ENCODE peak calls at places on chromosomes 6 and 20, in seven cellular contexts. One of them, this sample, is unnamed. For H3K4me1, the result is how much of the 10 kb centered on the place peaks cover.

GRCh38 chr6:100346828-100347227 is 117.9 kb downstream of the SIM1 start:
- DNase-seq in pancreas: no peak
- DNase-seq in HCT116: no peak
- DNase-seq in transverse colon: no peak
- DNase-seq in heart left ventricle: no peak
- DNase-seq in mucosa of descending colon: no peak
- DNase-seq in suprapubic skin: no peak
- DNase-seq in this sample: no peak

GRCh38 chr20:50305636-50306477 is 115.2 kb downstream of the CEBPB start:
- DNase-seq in pancreas: no peak
- DNase-seq in HCT116: no peak
- DNase-seq in transverse colon: peak
- DNase-seq in heart left ventricle: no peak
- DNase-seq in mucosa of descending colon: peak
- DNase-seq in suprapubic skin: no peak
- DNase-seq in this sample: no peak

GRCh38 chr6:1215023-1215422 is 96.9 kb upstream of the FOXQ1 start:
- DNase-seq in pancreas: no peak
- DNase-seq in HCT116: no peak
- DNase-seq in transverse colon: no peak
- DNase-seq in heart left ventricle: no peak
- DNase-seq in mucosa of descending colon: no peak
- DNase-seq in suprapubic skin: no peak
- DNase-seq in this sample: no peak

GRCh38 chr20:49685809-49686208 is 27.9 kb downstream of the B4GALT5 start:
- DNase-seq in pancreas: no peak
- DNase-seq in HCT116: no peak
- DNase-seq in transverse colon: no peak
- DNase-seq in heart left ventricle: no peak
- DNase-seq in mucosa of descending colon: no peak
- DNase-seq in suprapubic skin: no peak
- DNase-seq in this sample: no peak

GRCh38 chr6:139295906-139296305 is 4.1 kb upstream of the TXLNB start:
- DNase-seq in pancreas: no peak
- DNase-seq in HCT116: no peak
- DNase-seq in transverse colon: no peak
- DNase-seq in heart left ventricle: peak
- DNase-seq in mucosa of descending colon: no peak
- DNase-seq in suprapubic skin: no peak
- DNase-seq in this sample: no peak

GRCh38 chr6:104218132-104218531 is 641.6 kb downstream of the HACE1 start:
- DNase-seq in pancreas: no peak
- DNase-seq in HCT116: no peak
- DNase-seq in transverse colon: no peak
- DNase-seq in heart left ventricle: no peak
- DNase-seq in mucosa of descending colon: no peak
- DNase-seq in suprapubic skin: no peak
- DNase-seq in this sample: no peak

GRCh38 chr20:42219005-42219404 is 600.8 kb upstream of the CHD6 start:
- DNase-seq in pancreas: no peak
- DNase-seq in HCT116: no peak
- DNase-seq in transverse colon: no peak
- DNase-seq in heart left ventricle: no peak
- DNase-seq in mucosa of descending colon: no peak
- DNase-seq in suprapubic skin: no peak
- DNase-seq in this sample: no peak

GRCh38 chr6:99592900-99593299 is 13.7 kb upstream of the PRDM13 start:
- DNase-seq in pancreas: no peak
- DNase-seq in HCT116: no peak
- DNase-seq in transverse colon: no peak
- DNase-seq in heart left ventricle: no peak
- DNase-seq in mucosa of descending colon: no peak
- DNase-seq in suprapubic skin: no peak
- DNase-seq in this sample: no peak

GRCh38 chr6:3884007-3884745 is 35.0 kb downstream of the FAM50B start:
- DNase-seq in pancreas: no peak
- DNase-seq in HCT116: no peak
- DNase-seq in transverse colon: no peak
- DNase-seq in heart left ventricle: no peak
- DNase-seq in mucosa of descending colon: no peak
- DNase-seq in suprapubic skin: peak
- DNase-seq in this sample: no peak

GRCh38 chr6:168999392-168999791 is 254.3 kb downstream of the THBS2 start:
- DNase-seq in pancreas: no peak
- DNase-seq in HCT116: no peak
- DNase-seq in transverse colon: peak
- DNase-seq in heart left ventricle: no peak
- DNase-seq in mucosa of descending colon: peak
- DNase-seq in suprapubic skin: no peak
- DNase-seq in this sample: no peak

GRCh38 chr20:57620274-57620990 is at the start of gene ZBP1:
- DNase-seq in pancreas: no peak
- DNase-seq in HCT116: no peak
- DNase-seq in transverse colon: peak
- DNase-seq in heart left ventricle: peak
- DNase-seq in mucosa of descending colon: peak
- DNase-seq in suprapubic skin: no peak
- DNase-seq in this sample: no peak

GRCh38 chr6:43951756-43952675 is 175.2 kb downstream of the MRPL14 start:
- DNase-seq in pancreas: no peak
- DNase-seq in HCT116: no peak
- DNase-seq in transverse colon: no peak
- DNase-seq in heart left ventricle: no peak
- DNase-seq in mucosa of descending colon: no peak
- DNase-seq in suprapubic skin: no peak
- DNase-seq in this sample: no peak

GRCh38 chr6:116008470-116009229 is 52.0 kb downstream of the FRK start:
- DNase-seq in pancreas: no peak
- DNase-seq in HCT116: peak
- DNase-seq in transverse colon: no peak
- DNase-seq in heart left ventricle: peak
- DNase-seq in mucosa of descending colon: no peak
- DNase-seq in suprapubic skin: no peak
- DNase-seq in this sample: no peak

GRCh38 chr6:11111769-11112437 is 378 bp upstream of the ERVFRD-1 start:
- DNase-seq in pancreas: no peak
- DNase-seq in HCT116: no peak
- DNase-seq in transverse colon: no peak
- DNase-seq in heart left ventricle: no peak
- DNase-seq in mucosa of descending colon: no peak
- DNase-seq in suprapubic skin: no peak
- DNase-seq in this sample: no peak

GRCh38 chr6:106253194-106253593 is 72.4 kb downstream of the ATG5 start:
- DNase-seq in pancreas: no peak
- DNase-seq in HCT116: no peak
- DNase-seq in transverse colon: no peak
- DNase-seq in heart left ventricle: no peak
- DNase-seq in mucosa of descending colon: no peak
- DNase-seq in suprapubic skin: no peak
- DNase-seq in this sample: no peak

GRCh38 chr20:59588236-59588855 is 16.0 kb upstream of the PHACTR3 start:
- DNase-seq in pancreas: no peak
- DNase-seq in HCT116: no peak
- DNase-seq in transverse colon: no peak
- DNase-seq in heart left ventricle: peak
- DNase-seq in mucosa of descending colon: no peak
- DNase-seq in suprapubic skin: no peak
- DNase-seq in this sample: no peak

GRCh38 chr6:36621371-36621855 is 27.3 kb downstream of the SRSF3 start:
- DNase-seq in pancreas: peak
- DNase-seq in HCT116: no peak
- DNase-seq in transverse colon: peak
- DNase-seq in heart left ventricle: no peak
- DNase-seq in mucosa of descending colon: peak
- DNase-seq in suprapubic skin: peak
- DNase-seq in this sample: no peak

GRCh38 chr6:31969712-31970603 is 2.0 kb downstream of the DXO start:
- DNase-seq in pancreas: no peak
- DNase-seq in HCT116: no peak
- DNase-seq in transverse colon: no peak
- DNase-seq in heart left ventricle: no peak
- DNase-seq in mucosa of descending colon: no peak
- DNase-seq in suprapubic skin: no peak
- DNase-seq in this sample: no peak

DNA sequence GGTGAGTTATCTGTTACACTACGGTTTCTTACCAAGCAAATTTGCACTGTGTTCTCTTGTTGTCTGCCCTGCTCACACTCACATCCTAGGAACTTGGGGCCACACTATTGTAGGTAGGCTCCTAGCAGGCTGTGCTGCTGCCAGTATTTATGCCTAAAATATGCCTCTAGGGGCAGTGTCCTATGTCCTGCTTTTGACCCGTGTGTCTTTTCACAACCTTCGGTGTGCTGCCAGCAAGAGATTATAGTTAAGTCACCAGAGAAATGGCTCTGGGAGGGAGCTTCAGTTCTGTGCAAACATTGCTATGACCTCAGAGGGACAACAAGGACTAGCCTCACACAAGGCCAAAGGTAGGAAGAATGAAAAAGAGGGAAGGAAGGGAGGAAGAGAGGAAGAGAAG is 8.9 kb upstream of the TAAR5 start:
- DNase-seq in pancreas: no peak
- DNase-seq in HCT116: peak
- DNase-seq in transverse colon: no peak
- DNase-seq in heart left ventricle: no peak
- DNase-seq in mucosa of descending colon: no peak
- DNase-seq in suprapubic skin: no peak
- DNase-seq in this sample: no peak
- TF ChIP-seq CTCF in pancreas: peak
- TF ChIP-seq CTCF in HCT116: peak
- TF ChIP-seq CTCF in transverse colon: no peak
- TF ChIP-seq CTCF in heart left ventricle: no peak
- TF ChIP-seq CTCF in mucosa of descending colon: no peak
- TF ChIP-seq CTCF in suprapubic skin: no peak
- TF ChIP-seq CTCF in this sample: no peak

DNA sequence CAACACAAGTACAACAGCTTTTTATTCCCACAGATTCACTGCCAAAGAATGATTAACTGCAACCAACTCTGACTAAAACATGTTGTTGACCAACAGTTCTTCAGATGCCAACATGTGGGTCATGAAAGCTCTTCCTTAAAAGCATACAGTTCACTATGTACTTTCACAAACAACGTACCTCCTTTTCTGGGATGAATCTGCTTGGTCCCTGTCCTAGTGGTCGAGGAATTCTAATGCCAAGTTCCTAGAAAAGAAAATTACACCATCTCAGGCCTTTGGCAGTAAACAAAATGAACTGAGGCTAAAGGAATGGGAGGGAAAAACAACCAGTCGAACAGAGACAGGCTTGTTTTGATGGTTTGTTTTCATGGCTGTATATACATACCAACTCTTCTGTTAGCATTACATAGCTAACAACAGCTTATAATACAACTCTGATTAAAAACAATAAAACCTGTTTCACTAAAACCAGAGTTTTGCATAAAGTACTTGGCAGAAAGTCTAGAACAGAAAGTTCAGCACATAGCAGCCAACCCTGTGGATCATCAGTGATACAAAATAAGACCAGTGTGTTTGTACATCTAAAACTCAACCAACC is 92.4 kb downstream of the SESN1 start:
- DNase-seq in pancreas: no peak
- DNase-seq in HCT116: no peak
- DNase-seq in transverse colon: no peak
- DNase-seq in heart left ventricle: no peak
- DNase-seq in mucosa of descending colon: no peak
- DNase-seq in suprapubic skin: no peak
- DNase-seq in this sample: no peak
- H3K4me3 ChIP-seq in pancreas: peak
- H3K4me3 ChIP-seq in HCT116: no peak
- H3K4me3 ChIP-seq in transverse colon: no peak
- H3K4me3 ChIP-seq in heart left ventricle: no peak
- H3K4me3 ChIP-seq in mucosa of descending colon: no peak
- H3K4me3 ChIP-seq in suprapubic skin: peak
- H3K4me3 ChIP-seq in this sample: no peak

DNA sequence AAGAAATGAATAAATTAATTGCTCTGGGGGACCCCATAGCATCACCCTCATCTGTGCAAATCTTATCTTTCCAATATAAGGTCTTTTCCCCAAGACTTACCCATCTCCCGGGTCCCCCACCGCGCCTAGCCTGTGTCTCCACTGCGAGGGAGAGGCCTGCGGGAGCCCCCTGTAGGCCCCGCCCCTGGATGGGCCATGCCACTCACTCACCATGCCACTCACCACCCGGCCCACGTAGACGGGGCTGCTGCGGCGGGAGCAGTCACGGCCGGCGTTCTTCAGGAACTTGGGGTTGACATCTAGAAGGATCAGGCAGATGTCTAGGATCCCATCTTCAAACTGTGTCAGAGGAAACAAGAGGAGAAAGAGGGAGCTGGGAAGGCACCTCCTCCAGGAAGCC is 17.3 kb downstream of the TGM2 start:
- DNase-seq in pancreas: no peak
- DNase-seq in HCT116: no peak
- DNase-seq in transverse colon: no peak
- DNase-seq in heart left ventricle: peak
- DNase-seq in mucosa of descending colon: peak
- DNase-seq in suprapubic skin: no peak
- DNase-seq in this sample: no peak
- H3K4me1 ChIP-seq in pancreas: under half
- H3K4me1 ChIP-seq in HCT116: under half
- H3K4me1 ChIP-seq in transverse colon: under half
- H3K4me1 ChIP-seq in heart left ventricle: half or more
- H3K4me1 ChIP-seq in mucosa of descending colon: under half
- H3K4me1 ChIP-seq in suprapubic skin: under half
- H3K4me1 ChIP-seq in this sample: under half

GRCh38 chr6:53074347-53074746 is 9.1 kb downstream of the FBXO9 start:
- DNase-seq in pancreas: no peak
- DNase-seq in HCT116: no peak
- DNase-seq in transverse colon: no peak
- DNase-seq in heart left ventricle: no peak
- DNase-seq in mucosa of descending colon: no peak
- DNase-seq in suprapubic skin: no peak
- DNase-seq in this sample: no peak

GRCh38 chr6:53067799-53068442 is 2.7 kb downstream of the FBXO9 start:
- DNase-seq in pancreas: no peak
- DNase-seq in HCT116: no peak
- DNase-seq in transverse colon: no peak
- DNase-seq in heart left ventricle: no peak
- DNase-seq in mucosa of descending colon: no peak
- DNase-seq in suprapubic skin: no peak
- DNase-seq in this sample: no peak

GRCh38 chr6:53069431-53069830 is 4.2 kb downstream of the FBXO9 start:
- DNase-seq in pancreas: no peak
- DNase-seq in HCT116: no peak
- DNase-seq in transverse colon: no peak
- DNase-seq in heart left ventricle: no peak
- DNase-seq in mucosa of descending colon: no peak
- DNase-seq in suprapubic skin: no peak
- DNase-seq in this sample: no peak

GRCh38 chr6:53067307-53067706 is 2.1 kb downstream of the FBXO9 start:
- DNase-seq in pancreas: no peak
- DNase-seq in HCT116: no peak
- DNase-seq in transverse colon: no peak
- DNase-seq in heart left ventricle: no peak
- DNase-seq in mucosa of descending colon: no peak
- DNase-seq in suprapubic skin: no peak
- DNase-seq in this sample: no peak

DNA sequence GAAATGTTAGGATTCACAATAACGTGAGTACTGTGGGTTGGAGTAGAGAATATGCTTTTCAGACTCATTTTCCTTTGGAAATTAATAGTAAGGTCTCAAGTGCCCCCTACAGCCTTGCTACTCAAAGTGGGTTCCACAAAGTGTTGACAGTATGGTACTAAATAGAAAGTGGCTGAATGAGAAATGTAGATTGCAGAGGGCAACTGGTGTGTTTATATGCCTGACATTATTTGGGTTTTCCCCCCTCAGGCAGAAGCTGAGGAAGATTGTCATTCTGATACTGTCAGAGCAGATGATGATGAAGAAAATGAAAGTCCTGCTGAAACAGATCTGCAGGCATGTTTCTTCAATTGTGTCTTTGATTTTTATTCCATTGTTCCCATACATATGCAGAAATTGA is 5.6 kb downstream of the FBXO9 start:
- DNase-seq in pancreas: no peak
- DNase-seq in HCT116: no peak
- DNase-seq in transverse colon: no peak
- DNase-seq in heart left ventricle: no peak
- DNase-seq in mucosa of descending colon: no peak
- DNase-seq in suprapubic skin: no peak
- DNase-seq in this sample: no peak
- TF ChIP-seq CTCF in pancreas: no peak
- TF ChIP-seq CTCF in HCT116: no peak
- TF ChIP-seq CTCF in transverse colon: no peak
- TF ChIP-seq CTCF in heart left ventricle: peak
- TF ChIP-seq CTCF in mucosa of descending colon: no peak
- TF ChIP-seq CTCF in suprapubic skin: no peak
- TF ChIP-seq CTCF in this sample: no peak